ENCODE peak calls at places on chromosomes 13 and 19, in five cellular contexts. N is hepatocyte, W is cardiac muscle cell, Y is Calu3, X is amygdala. Q is an unnamed sample.

GRCh38 chr13:45951724-45952123 is 100.2 kb upstream of the SIAH3 start:
- DNase-seq in N (no peak), X (no peak), Y (no peak), W (no peak), Q (no peak)

GRCh38 chr19:50721441-50722137 is 1.6 kb upstream of the CLEC11A start:
- DNase-seq in X (no peak), Y (no peak), W (no peak), N (no peak), Q (no peak)

GRCh38 chr19:4430760-4431159 is 26.8 kb downstream of the UBXN6 start:
- DNase-seq in X (no peak), W (no peak), Y (no peak), N (no peak), Q (peak)

GRCh38 chr19:21483589-21484170 is 21.7 kb upstream of the ZNF429 start:
- DNase-seq in W (peak), N (no peak), X (peak), Y (no peak), Q (no peak)

GRCh38 chr19:42269518-42270345 is 680 bp downstream of the CIC start:
- DNase-seq in N (no peak), Y (no peak), X (no peak), W (no peak), Q (no peak)

GRCh38 chr13:40137400-40137799 is 481.9 kb downstream of the COG6 start:
- DNase-seq in N (no peak), Y (no peak), W (no peak), X (no peak), Q (no peak)

GRCh38 chr19:45097776-45098520 is 5.0 kb downstream of the PPP1R37 start:
- DNase-seq in X (no peak), Y (peak), N (peak), W (peak), Q (peak)

GRCh38 chr19:9939301-9939913 is 3.1 kb upstream of the OLFM2 start:
- DNase-seq in N (no peak), W (peak), X (no peak), Y (no peak), Q (no peak)